ENCODE peak calls at places on chromosomes 6 and 20, in four cellular contexts. H is SJCRH30, Q is H54, X is T-helper 17 cell. P is an unnamed sample.

GRCh38 chr6:137013738-137014602 is 30.8 kb downstream of the IL20RA start:
- DNase-seq in H (peak), Q (no peak), X (no peak), P (no peak)

GRCh38 chr20:20568604-20569205 is 143.7 kb downstream of the RALGAPA2 start:
- DNase-seq in H (peak), Q (peak), X (no peak), P (no peak)

GRCh38 chr20:50794846-50795634 is at the start of gene BCAS4:
- DNase-seq in H (peak), Q (peak), X (peak), P (peak)

GRCh38 chr6:38092462-38092861 is 272.9 kb downstream of the ZFAND3 start:
- DNase-seq in H (no peak), Q (no peak), X (no peak), P (no peak)

GRCh38 chr20:58889334-58890072 is 37.0 kb downstream of the GNAS start:
- DNase-seq in H (no peak), Q (no peak), X (no peak), P (no peak)

GRCh38 chr20:8155848-8156602 is 24.0 kb downstream of the PLCB1 start:
- DNase-seq in H (peak), Q (no peak), X (no peak), P (no peak)

GRCh38 chr20:19976595-19977372 is 40.4 kb upstream of the NAA20 start:
- DNase-seq in H (peak), Q (peak), X (no peak), P (peak)

GRCh38 chr6:113824863-113825262 is 32.3 kb upstream of the MARCKS start:
- DNase-seq in H (no peak), Q (no peak), X (no peak), P (no peak)

GRCh38 chr6:138017156-138017757 is 90.0 kb downstream of the PERP start:
- DNase-seq in H (no peak), Q (no peak), X (no peak), P (no peak)